ENCODE peak calls at places on chromosomes 1 and 21, in ten cellular contexts. L, Y, N, C, K, A, D, H, B and M are unnamed samples.
A peak's percentile ranks its signal among the peaks of the same experiment; 100 is the strongest.

GRCh38 chr1:2563205-2563604 is 7.0 kb downstream of the TNFRSF14 start:
- DNase-seq in L (no peak), Y (no peak), N (no peak), C (no peak), K (no peak), A (no peak), D (no peak), H (no peak), B (no peak), M (no peak)

GRCh38 chr1:42730988-42731387 is 9.0 kb downstream of the CLDN19 start:
- DNase-seq in L (no peak), Y (no peak), N (peak; percentile 65), C (no peak), K (no peak), A (no peak), D (no peak), H (peak; percentile 76), B (no peak), M (peak; percentile 63)

GRCh38 chr1:35298464-35298863 is 30.0 kb downstream of the ZMYM4 start:
- DNase-seq in L (peak; percentile 36), Y (no peak), N (peak; percentile 27), C (peak; percentile 18), K (peak; percentile 48), A (peak; percentile 24), D (no peak), H (peak; percentile 37), B (peak; percentile 57), M (peak; percentile 36)

GRCh38 chr1:109923946-109924275 is 13.3 kb downstream of the CSF1 start:
- DNase-seq in L (no peak), Y (peak; percentile 59), N (no peak), C (no peak), K (no peak), A (no peak), D (peak; percentile 17), H (no peak), B (no peak), M (no peak)

GRCh38 chr1:54887665-54888071 is 673 bp upstream of the DHCR24 start:
- DNase-seq in L (no peak), Y (peak; percentile 68), N (peak; percentile 44), C (peak; percentile 68), K (no peak), A (no peak), D (no peak), H (no peak), B (no peak), M (peak; percentile 59)

GRCh38 chr21:31008355-31008754 is 29.9 kb downstream of the KRTAP19-8 start:
- DNase-seq in L (no peak), Y (no peak), N (no peak), C (no peak), K (no peak), A (no peak), D (no peak), H (no peak), B (no peak), M (peak; percentile 42)

GRCh38 chr1:75310067-75310466 is 175.9 kb downstream of the LHX8 start:
- DNase-seq in L (no peak), Y (no peak), N (no peak), C (no peak), K (no peak), A (no peak), D (no peak), H (no peak), B (no peak), M (no peak)

GRCh38 chr1:199855580-199855979 is 171.9 kb upstream of the NR5A2 start:
- DNase-seq in L (peak; percentile 68), Y (no peak), N (no peak), C (no peak), K (peak; percentile 30), A (no peak), D (no peak), H (peak; percentile 72), B (no peak), M (peak; percentile 94)

GRCh38 chr1:69513621-69514020 is 54.1 kb upstream of the LRRC7 start:
- DNase-seq in L (peak; percentile 28), Y (no peak), N (no peak), C (no peak), K (peak; percentile 74), A (no peak), D (no peak), H (peak; percentile 42), B (no peak), M (peak; percentile 86)

GRCh38 chr1:94095112-94095637 is 25.8 kb downstream of the ABCA4 start:
- DNase-seq in L (peak; percentile 95), Y (peak; percentile 83), N (peak; percentile 44), C (peak; percentile 72), K (peak; percentile 96), A (peak; percentile 88), D (peak; percentile 86), H (no peak), B (no peak), M (no peak)

GRCh38 chr1:1630965-1631792 is 794 bp upstream of the MMP23B start:
- DNase-seq in L (no peak), Y (peak; percentile 83), N (peak; percentile 66), C (peak; percentile 60), K (peak; percentile 71), A (peak; percentile 81), D (peak; percentile 85), H (peak; percentile 23), B (no peak), M (no peak)

GRCh38 chr1:175443332-175443731 is 250.8 kb upstream of the KIAA0040 start:
- DNase-seq in L (no peak), Y (no peak), N (no peak), C (no peak), K (no peak), A (no peak), D (no peak), H (no peak), B (peak; percentile 85), M (no peak)
- TF ChIP-seq CTCF in L (no peak), Y (no peak), N (no peak), C (no peak), K (no peak), A (no peak), D (no peak), H (no peak), B (no peak), M (no peak)

GRCh38 chr1:240567066-240567465 is 44.9 kb downstream of the GREM2 start:
- DNase-seq in L (no peak), Y (no peak), N (no peak), C (no peak), K (no peak), A (no peak), D (no peak), H (no peak), B (no peak), M (no peak)

GRCh38 chr1:240559781-240560180 is 52.2 kb downstream of the GREM2 start:
- DNase-seq in L (no peak), Y (no peak), N (no peak), C (no peak), K (no peak), A (no peak), D (no peak), H (no peak), B (no peak), M (no peak)

GRCh38 chr1:240562779-240563178 is 49.2 kb downstream of the GREM2 start:
- DNase-seq in L (no peak), Y (no peak), N (no peak), C (no peak), K (peak; percentile 3), A (no peak), D (no peak), H (no peak), B (no peak), M (no peak)

GRCh38 chr1:240562111-240562590 is 49.8 kb downstream of the GREM2 start:
- DNase-seq in L (peak; percentile 74), Y (no peak), N (no peak), C (no peak), K (peak; percentile 72), A (no peak), D (no peak), H (no peak), B (peak; percentile 54), M (no peak)
- H3K36me3 ChIP-seq in L (no peaks in the 10 kb centered on the region), Y (no peaks in the 10 kb centered on the region), N (no peaks in the 10 kb centered on the region), C (no peaks in the 10 kb centered on the region), K (peaks cover 2% of the 10 kb centered on the region), A (no peaks in the 10 kb centered on the region), D (no peaks in the 10 kb centered on the region), H (no peaks in the 10 kb centered on the region), B (no peaks in the 10 kb centered on the region), M (no peaks in the 10 kb centered on the region)

GRCh38 chr1:201826830-201827229 is 2.1 kb upstream of the IPO9 start:
- DNase-seq in L (peak; percentile 24), Y (no peak), N (no peak), C (peak; percentile 21), K (peak; percentile 25), A (no peak), D (no peak), H (no peak), B (no peak), M (peak; percentile 4)
- TF ChIP-seq CTCF in L (no peak), Y (no peak), N (no peak), C (no peak), K (no peak), A (no peak), D (no peak), H (no peak), B (no peak), M (no peak)

GRCh38 chr1:154553056-154553822 is 5.2 kb downstream of the UBE2Q1 start:
- DNase-seq in L (peak; percentile 34), Y (no peak), N (no peak), C (peak; percentile 48), K (no peak), A (no peak), D (no peak), H (peak; percentile 25), B (no peak), M (peak; percentile 85)
- H3K36me3 ChIP-seq in L (peaks cover 65% of the 10 kb centered on the region), Y (peaks cover 69% of the 10 kb centered on the region), N (peaks cover 47% of the 10 kb centered on the region), C (peaks cover 74% of the 10 kb centered on the region), K (peaks cover 41% of the 10 kb centered on the region), A (peaks cover 51% of the 10 kb centered on the region), D (no peaks in the 10 kb centered on the region), H (peaks cover 68% of the 10 kb centered on the region), B (peaks cover 42% of the 10 kb centered on the region), M (peaks cover 39% of the 10 kb centered on the region)

DNA sequence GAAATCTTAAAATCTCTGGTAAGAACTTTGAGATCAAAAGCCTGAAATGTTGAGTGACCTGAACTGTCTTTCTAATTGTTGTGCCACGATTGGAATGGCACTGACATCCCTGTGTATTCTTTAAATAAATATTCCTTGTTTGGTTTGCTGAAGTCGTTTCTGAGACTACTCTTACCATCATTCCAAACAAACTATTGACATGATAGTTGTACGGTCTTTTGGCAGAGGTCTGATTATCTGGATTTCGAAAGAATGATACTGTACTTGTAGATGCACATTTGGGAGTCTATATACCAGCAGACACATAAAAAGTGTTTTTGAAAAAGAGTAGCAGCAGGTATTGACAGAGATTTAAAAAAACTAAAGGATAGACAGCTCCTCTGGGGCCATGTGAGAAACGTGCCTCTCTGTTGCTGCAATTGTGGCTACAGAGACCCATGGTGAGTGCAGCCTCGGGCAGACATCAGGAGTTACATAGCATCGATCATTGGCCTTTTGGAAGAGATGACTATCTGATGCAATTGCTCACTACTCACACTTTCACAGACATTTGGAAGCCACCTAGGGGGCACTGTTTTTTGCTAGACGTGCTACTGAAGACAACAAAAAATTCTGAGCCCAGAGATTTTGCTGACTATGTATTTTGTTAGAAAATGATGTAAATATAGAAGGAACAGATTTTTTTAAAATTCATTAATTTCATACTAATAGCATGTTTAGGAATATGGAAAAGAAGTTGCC is 464.5 kb downstream of the KCNT2 start:
- DNase-seq in L (no peak), Y (no peak), N (no peak), C (no peak), K (no peak), A (no peak), D (no peak), H (peak; percentile 19), B (no peak), M (no peak)
- TF ChIP-seq CTCF in L (peak; percentile 3), Y (no peak), N (no peak), C (no peak), K (no peak), A (no peak), D (no peak), H (peak; percentile 45), B (no peak), M (no peak)